ENCODE peak calls at places on chromosomes 4 and X, in ten cellular contexts. M, X, C, D, S, Q, F, E, N and H are unnamed samples.
A peak's percentile ranks its signal among the peaks of the same experiment; 100 is the strongest.

GRCh38 chr4:1183985-1184773 is 11.8 kb upstream of the SPON2 start:
- DNase-seq in M (no peak), X (no peak), C (no peak), D (no peak), S (no peak), Q (no peak), F (no peak), E (no peak), N (no peak), H (no peak)

GRCh38 chrX:15269618-15270521 is at the start of gene ASB9:
- DNase-seq in M (peak; percentile 82), X (no peak), C (peak; percentile 45), D (peak; percentile 71), S (peak; percentile 91), Q (no peak), F (peak; percentile 78), E (no peak), N (peak; percentile 58), H (peak; percentile 42)

GRCh38 chr4:72568959-72569718 is at the start of gene ADAMTS3:
- DNase-seq in M (peak; percentile 74), X (no peak), C (peak; percentile 95), D (peak; percentile 56), S (peak; percentile 10), Q (peak; percentile 76), F (no peak), E (no peak), N (peak; percentile 68), H (peak; percentile 66)

GRCh38 chrX:9532349-9532748 is 67.5 kb downstream of the TBL1X start:
- DNase-seq in M (peak; percentile 51), X (no peak), C (no peak), D (no peak), S (no peak), Q (no peak), F (no peak), E (no peak), N (no peak), H (peak; percentile 20)

GRCh38 chrX:129649268-129650182 is 5.2 kb downstream of the APLN start:
- DNase-seq in M (no peak), X (no peak), C (no peak), D (no peak), S (no peak), Q (no peak), F (no peak), E (no peak), N (peak; percentile 28), H (no peak)

GRCh38 chr4:89640620-89641366 is 196.2 kb downstream of the SNCA start:
- DNase-seq in M (peak; percentile 74), X (no peak), C (peak; percentile 95), D (no peak), S (no peak), Q (peak; percentile 79), F (peak; percentile 63), E (peak; percentile 17), N (peak; percentile 71), H (peak; percentile 63)

GRCh38 chr4:1512738-1513660 is 106.8 kb upstream of the NKX1-1 start:
- DNase-seq in M (peak; percentile 39), X (no peak), C (peak; percentile 65), D (no peak), S (peak; percentile 32), Q (peak; percentile 67), F (peak; percentile 39), E (peak; percentile 23), N (peak; percentile 80), H (no peak)

GRCh38 chr4:110197421-110198398 is 705 bp downstream of the ELOVL6 start:
- DNase-seq in M (peak; percentile 46), X (peak; percentile 73), C (peak; percentile 81), D (peak; percentile 8), S (peak; percentile 20), Q (no peak), F (peak; percentile 36), E (peak; percentile 50), N (peak; percentile 52), H (peak; percentile 54)